ENCODE peak calls at places on chromosomes 6 and 20, in six cellular contexts. One of them, this sample, is unnamed. For H3K4me1, the result is how much of the 10 kb centered on the place peaks cover.

GRCh38 chr6:84183430-84183829 is 44.0 kb downstream of the CEP162 start:
- DNase-seq in Peyer's patch: no peak
- DNase-seq in naive thymus-derived CD4-positive, alpha-beta T cell: no peak
- DNase-seq in left ventricle myocardium inferior: no peak
- DNase-seq in aorta: no peak
- DNase-seq in tibial nerve: no peak
- DNase-seq in this sample: no peak

GRCh38 chr6:143694560-143694959 is 16.8 kb downstream of the PHACTR2 start:
- DNase-seq in Peyer's patch: no peak
- DNase-seq in naive thymus-derived CD4-positive, alpha-beta T cell: no peak
- DNase-seq in left ventricle myocardium inferior: no peak
- DNase-seq in aorta: no peak
- DNase-seq in tibial nerve: no peak
- DNase-seq in this sample: no peak

GRCh38 chr6:27188206-27188884 is 59.2 kb upstream of the PRSS16 start:
- DNase-seq in Peyer's patch: peak
- DNase-seq in naive thymus-derived CD4-positive, alpha-beta T cell: peak
- DNase-seq in left ventricle myocardium inferior: peak
- DNase-seq in aorta: peak
- DNase-seq in tibial nerve: no peak
- DNase-seq in this sample: peak

GRCh38 chr20:13199279-13199678 is 21.8 kb upstream of the ISM1 start:
- DNase-seq in Peyer's patch: no peak
- DNase-seq in naive thymus-derived CD4-positive, alpha-beta T cell: no peak
- DNase-seq in left ventricle myocardium inferior: no peak
- DNase-seq in aorta: no peak
- DNase-seq in tibial nerve: no peak
- DNase-seq in this sample: no peak

GRCh38 chr6:159728552-159728951 is 1.2 kb downstream of the WTAP start:
- DNase-seq in Peyer's patch: no peak
- DNase-seq in naive thymus-derived CD4-positive, alpha-beta T cell: no peak
- DNase-seq in left ventricle myocardium inferior: no peak
- DNase-seq in aorta: no peak
- DNase-seq in tibial nerve: no peak
- DNase-seq in this sample: no peak

GRCh38 chr6:148251286-148251685 is 91.4 kb upstream of the SASH1 start:
- DNase-seq in Peyer's patch: no peak
- DNase-seq in naive thymus-derived CD4-positive, alpha-beta T cell: peak
- DNase-seq in left ventricle myocardium inferior: no peak
- DNase-seq in aorta: no peak
- DNase-seq in tibial nerve: no peak
- DNase-seq in this sample: no peak

GRCh38 chr20:9180480-9181257 is 111.8 kb downstream of the PLCB4 start:
- DNase-seq in Peyer's patch: no peak
- DNase-seq in naive thymus-derived CD4-positive, alpha-beta T cell: no peak
- DNase-seq in left ventricle myocardium inferior: no peak
- DNase-seq in aorta: no peak
- DNase-seq in tibial nerve: no peak
- DNase-seq in this sample: no peak

GRCh38 chr6:157099912-157100593 is 223.3 kb downstream of the TMEM242 start:
- DNase-seq in Peyer's patch: peak
- DNase-seq in naive thymus-derived CD4-positive, alpha-beta T cell: peak
- DNase-seq in left ventricle myocardium inferior: no peak
- DNase-seq in aorta: no peak
- DNase-seq in tibial nerve: no peak
- DNase-seq in this sample: no peak

GRCh38 chr20:19130613-19130984 is 81.8 kb upstream of the SLC24A3 start:
- DNase-seq in Peyer's patch: no peak
- DNase-seq in naive thymus-derived CD4-positive, alpha-beta T cell: no peak
- DNase-seq in left ventricle myocardium inferior: no peak
- DNase-seq in aorta: no peak
- DNase-seq in tibial nerve: no peak
- DNase-seq in this sample: no peak

GRCh38 chr6:3769610-3770009 is 18.1 kb upstream of the PXDC1 start:
- DNase-seq in Peyer's patch: no peak
- DNase-seq in naive thymus-derived CD4-positive, alpha-beta T cell: no peak
- DNase-seq in left ventricle myocardium inferior: no peak
- DNase-seq in aorta: no peak
- DNase-seq in tibial nerve: no peak
- DNase-seq in this sample: no peak

GRCh38 chr20:53652090-53652858 is 58.6 kb upstream of the ZNF217 start:
- DNase-seq in Peyer's patch: no peak
- DNase-seq in naive thymus-derived CD4-positive, alpha-beta T cell: peak
- DNase-seq in left ventricle myocardium inferior: no peak
- DNase-seq in aorta: no peak
- DNase-seq in tibial nerve: no peak
- DNase-seq in this sample: no peak

GRCh38 chr20:53654932-53655674 is 61.5 kb upstream of the ZNF217 start:
- DNase-seq in Peyer's patch: peak
- DNase-seq in naive thymus-derived CD4-positive, alpha-beta T cell: no peak
- DNase-seq in left ventricle myocardium inferior: no peak
- DNase-seq in aorta: peak
- DNase-seq in tibial nerve: no peak
- DNase-seq in this sample: peak

GRCh38 chr20:53655909-53656652 is 62.4 kb upstream of the ZNF217 start:
- DNase-seq in Peyer's patch: no peak
- DNase-seq in naive thymus-derived CD4-positive, alpha-beta T cell: no peak
- DNase-seq in left ventricle myocardium inferior: no peak
- DNase-seq in aorta: no peak
- DNase-seq in tibial nerve: no peak
- DNase-seq in this sample: no peak

GRCh38 chr20:53656653-53657288 is 63.1 kb upstream of the ZNF217 start:
- DNase-seq in Peyer's patch: no peak
- DNase-seq in naive thymus-derived CD4-positive, alpha-beta T cell: no peak
- DNase-seq in left ventricle myocardium inferior: no peak
- DNase-seq in aorta: no peak
- DNase-seq in tibial nerve: no peak
- DNase-seq in this sample: no peak

DNA sequence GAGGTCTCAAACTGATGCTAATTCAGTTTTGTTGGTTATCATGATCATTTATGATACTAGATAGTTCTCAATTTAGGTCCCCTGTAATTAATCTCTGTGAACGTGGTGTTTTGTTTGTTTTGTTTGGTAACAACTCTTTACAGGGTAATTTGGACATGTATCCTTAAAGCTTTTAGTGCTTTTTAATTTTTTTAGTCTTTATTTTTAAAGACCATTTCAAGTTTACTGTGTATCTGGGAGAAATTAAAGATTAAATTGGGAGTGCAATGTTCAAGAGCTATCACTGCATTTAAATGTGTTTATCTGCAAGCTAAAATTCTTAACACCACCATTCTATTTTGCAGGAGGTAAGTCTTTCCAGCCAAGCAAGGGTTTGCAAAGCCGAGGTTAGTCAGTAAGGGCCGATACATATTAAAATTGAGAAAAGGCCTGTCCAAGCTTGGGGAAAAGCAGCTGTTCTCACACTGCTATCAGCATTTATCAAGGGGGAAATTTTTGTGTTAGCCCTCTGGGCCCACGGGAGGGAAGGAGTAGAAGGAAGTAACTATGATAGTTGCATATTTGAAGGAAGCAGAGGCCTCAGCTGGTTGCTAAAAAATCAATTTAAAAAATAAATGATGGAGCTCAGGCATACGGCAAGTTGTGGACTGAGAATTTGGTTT is 59.4 kb upstream of the ZNF217 start:
- DNase-seq in Peyer's patch: no peak
- DNase-seq in naive thymus-derived CD4-positive, alpha-beta T cell: no peak
- DNase-seq in left ventricle myocardium inferior: no peak
- DNase-seq in aorta: no peak
- DNase-seq in tibial nerve: no peak
- DNase-seq in this sample: no peak
- H3K4me1 ChIP-seq in Peyer's patch: under half
- H3K4me1 ChIP-seq in naive thymus-derived CD4-positive, alpha-beta T cell: under half
- H3K4me1 ChIP-seq in left ventricle myocardium inferior: under half
- H3K4me1 ChIP-seq in aorta: under half
- H3K4me1 ChIP-seq in tibial nerve: under half
- H3K4me1 ChIP-seq in this sample: under half

GRCh38 chr6:97275809-97276208 is 7.2 kb downstream of the MMS22L start:
- DNase-seq in Peyer's patch: no peak
- DNase-seq in naive thymus-derived CD4-positive, alpha-beta T cell: no peak
- DNase-seq in left ventricle myocardium inferior: no peak
- DNase-seq in aorta: no peak
- DNase-seq in tibial nerve: no peak
- DNase-seq in this sample: no peak
- H3K4me1 ChIP-seq in Peyer's patch: under half
- H3K4me1 ChIP-seq in naive thymus-derived CD4-positive, alpha-beta T cell: under half
- H3K4me1 ChIP-seq in left ventricle myocardium inferior: under half
- H3K4me1 ChIP-seq in aorta: under half
- H3K4me1 ChIP-seq in tibial nerve: under half
- H3K4me1 ChIP-seq in this sample: under half

GRCh38 chr20:33828912-33829560 is 17.9 kb downstream of the CHMP4B start:
- DNase-seq in Peyer's patch: no peak
- DNase-seq in naive thymus-derived CD4-positive, alpha-beta T cell: no peak
- DNase-seq in left ventricle myocardium inferior: no peak
- DNase-seq in aorta: no peak
- DNase-seq in tibial nerve: no peak
- DNase-seq in this sample: no peak
- H3K4me1 ChIP-seq in Peyer's patch: under half
- H3K4me1 ChIP-seq in naive thymus-derived CD4-positive, alpha-beta T cell: under half
- H3K4me1 ChIP-seq in left ventricle myocardium inferior: half or more
- H3K4me1 ChIP-seq in aorta: under half
- H3K4me1 ChIP-seq in tibial nerve: half or more
- H3K4me1 ChIP-seq in this sample: half or more

GRCh38 chr6:97120511-97120910 is 162.5 kb downstream of the MMS22L start:
- DNase-seq in Peyer's patch: no peak
- DNase-seq in naive thymus-derived CD4-positive, alpha-beta T cell: no peak
- DNase-seq in left ventricle myocardium inferior: no peak
- DNase-seq in aorta: no peak
- DNase-seq in tibial nerve: no peak
- DNase-seq in this sample: no peak

GRCh38 chr6:97129111-97129510 is 153.9 kb downstream of the MMS22L start:
- DNase-seq in Peyer's patch: no peak
- DNase-seq in naive thymus-derived CD4-positive, alpha-beta T cell: no peak
- DNase-seq in left ventricle myocardium inferior: no peak
- DNase-seq in aorta: no peak
- DNase-seq in tibial nerve: no peak
- DNase-seq in this sample: no peak

DNA sequence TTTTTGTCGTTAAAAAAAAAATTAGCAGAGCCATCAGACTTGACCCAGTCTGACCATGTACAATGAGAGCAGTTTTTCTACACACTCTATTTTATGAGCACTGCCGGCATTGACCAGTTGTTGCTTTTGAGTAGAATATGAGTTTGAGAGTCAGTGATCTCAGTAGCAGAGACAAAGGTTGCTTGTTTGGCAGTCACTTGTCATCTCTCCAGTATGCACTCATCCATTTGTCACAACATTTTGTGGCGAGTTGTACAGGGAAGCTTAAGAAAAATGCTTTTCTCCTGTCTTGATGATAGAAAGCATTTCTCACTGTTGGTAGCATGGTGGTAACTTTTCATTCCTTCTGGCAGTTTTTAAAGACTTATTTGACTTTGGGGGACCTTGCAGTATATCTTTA is 159.9 kb downstream of the MMS22L start:
- DNase-seq in Peyer's patch: no peak
- DNase-seq in naive thymus-derived CD4-positive, alpha-beta T cell: no peak
- DNase-seq in left ventricle myocardium inferior: no peak
- DNase-seq in aorta: no peak
- DNase-seq in tibial nerve: no peak
- DNase-seq in this sample: no peak
- H3K4me1 ChIP-seq in Peyer's patch: under half
- H3K4me1 ChIP-seq in naive thymus-derived CD4-positive, alpha-beta T cell: under half
- H3K4me1 ChIP-seq in left ventricle myocardium inferior: under half
- H3K4me1 ChIP-seq in aorta: under half
- H3K4me1 ChIP-seq in tibial nerve: under half
- H3K4me1 ChIP-seq in this sample: under half

GRCh38 chr20:47411161-47411560 is 54.7 kb upstream of the ZMYND8 start:
- DNase-seq in Peyer's patch: no peak
- DNase-seq in naive thymus-derived CD4-positive, alpha-beta T cell: no peak
- DNase-seq in left ventricle myocardium inferior: peak
- DNase-seq in aorta: no peak
- DNase-seq in tibial nerve: no peak
- DNase-seq in this sample: no peak

GRCh38 chr20:47405775-47406325 is 49.4 kb upstream of the ZMYND8 start:
- DNase-seq in Peyer's patch: no peak
- DNase-seq in naive thymus-derived CD4-positive, alpha-beta T cell: no peak
- DNase-seq in left ventricle myocardium inferior: no peak
- DNase-seq in aorta: no peak
- DNase-seq in tibial nerve: no peak
- DNase-seq in this sample: no peak

GRCh38 chr20:47412073-47412472 is 55.6 kb upstream of the ZMYND8 start:
- DNase-seq in Peyer's patch: peak
- DNase-seq in naive thymus-derived CD4-positive, alpha-beta T cell: no peak
- DNase-seq in left ventricle myocardium inferior: no peak
- DNase-seq in aorta: no peak
- DNase-seq in tibial nerve: no peak
- DNase-seq in this sample: no peak

GRCh38 chr20:47406849-47407682 is 50.6 kb upstream of the ZMYND8 start:
- DNase-seq in Peyer's patch: no peak
- DNase-seq in naive thymus-derived CD4-positive, alpha-beta T cell: no peak
- DNase-seq in left ventricle myocardium inferior: no peak
- DNase-seq in aorta: no peak
- DNase-seq in tibial nerve: no peak
- DNase-seq in this sample: no peak
- H3K4me1 ChIP-seq in Peyer's patch: under half
- H3K4me1 ChIP-seq in naive thymus-derived CD4-positive, alpha-beta T cell: under half
- H3K4me1 ChIP-seq in left ventricle myocardium inferior: under half
- H3K4me1 ChIP-seq in aorta: under half
- H3K4me1 ChIP-seq in tibial nerve: under half
- H3K4me1 ChIP-seq in this sample: under half

GRCh38 chr6:34384305-34385153 is 7.9 kb downstream of the NUDT3 start:
- DNase-seq in Peyer's patch: no peak
- DNase-seq in naive thymus-derived CD4-positive, alpha-beta T cell: no peak
- DNase-seq in left ventricle myocardium inferior: no peak
- DNase-seq in aorta: no peak
- DNase-seq in tibial nerve: no peak
- DNase-seq in this sample: no peak
- H3K4me1 ChIP-seq in Peyer's patch: under half
- H3K4me1 ChIP-seq in naive thymus-derived CD4-positive, alpha-beta T cell: under half
- H3K4me1 ChIP-seq in left ventricle myocardium inferior: half or more
- H3K4me1 ChIP-seq in aorta: under half
- H3K4me1 ChIP-seq in tibial nerve: half or more
- H3K4me1 ChIP-seq in this sample: under half

This sample was measured in stomach.